ENCODE peak calls at places on chromosomes 16 and 17, in nine cellular contexts. C, U, J, N, H, G, P, L and D are unnamed samples.

GRCh38 chr17:4310349-4311060 is 46.7 kb upstream of the ANKFY1 start:
- DNase-seq in L (no peak), J (no peak), N (no peak), H (no peak), P (no peak), U (no peak), G (peak; percentile 37), C (no peak), D (no peak)

GRCh38 chr17:28948342-28948741 is 3.0 kb downstream of the PHF12 start:
- DNase-seq in G (no peak), U (no peak), L (no peak), N (no peak), H (no peak), J (no peak), C (no peak), P (no peak), D (no peak)

GRCh38 chr17:59038734-59039133 is 67.9 kb downstream of the TRIM37 start:
- DNase-seq in G (no peak), P (no peak), C (no peak), U (no peak), H (no peak), N (no peak), J (no peak), L (no peak), D (no peak)

GRCh38 chr17:49442051-49442450 is 27.4 kb upstream of the PHB1 start:
- DNase-seq in J (no peak), C (no peak), H (no peak), L (no peak), U (no peak), P (no peak), G (no peak), N (no peak), D (no peak)

GRCh38 chr16:61581417-61582046 is 454.7 kb downstream of the CDH8 start:
- DNase-seq in N (no peak), H (no peak), L (no peak), P (no peak), C (peak; percentile 55), J (no peak), G (no peak), U (no peak), D (no peak)

GRCh38 chr17:75131278-75132017 is at the start of gene NT5C:
- DNase-seq in P (peak; percentile 87), C (peak; percentile 82), L (peak; percentile 90), N (no peak), U (peak; percentile 91), J (peak; percentile 68), H (peak; percentile 91), G (peak; percentile 82), D (peak; percentile 82)

GRCh38 chr16:87635541-87636049 is 33.3 kb downstream of the JPH3 start:
- DNase-seq in P (peak; percentile 59), N (no peak), G (peak; percentile 59), U (peak; percentile 69), J (no peak), H (peak; percentile 77), L (peak; percentile 66), C (no peak), D (peak; percentile 75)

GRCh38 chr17:19338031-19338990 is 24.2 kb downstream of the B9D1 start:
- DNase-seq in J (no peak), U (peak; percentile 73), P (peak; percentile 55), C (no peak), N (no peak), L (peak; percentile 73), G (peak; percentile 74), H (peak; percentile 80), D (no peak)

GRCh38 chr17:49439673-49440571 is 25.2 kb upstream of the PHB1 start:
- DNase-seq in C (no peak), J (no peak), H (no peak), U (no peak), P (no peak), L (no peak), G (no peak), N (no peak), D (no peak)

GRCh38 chr17:11742891-11743290 is 144.6 kb downstream of the DNAH9 start:
- DNase-seq in U (no peak), G (no peak), P (no peak), C (no peak), N (no peak), L (no peak), H (no peak), J (no peak), D (no peak)
- TF ChIP-seq EP300 in U (no peak), G (no peak), P (no peak), C (no peak), N (no peak), L (no peak), H (no peak), J (no peak), D (no peak)

DNA sequence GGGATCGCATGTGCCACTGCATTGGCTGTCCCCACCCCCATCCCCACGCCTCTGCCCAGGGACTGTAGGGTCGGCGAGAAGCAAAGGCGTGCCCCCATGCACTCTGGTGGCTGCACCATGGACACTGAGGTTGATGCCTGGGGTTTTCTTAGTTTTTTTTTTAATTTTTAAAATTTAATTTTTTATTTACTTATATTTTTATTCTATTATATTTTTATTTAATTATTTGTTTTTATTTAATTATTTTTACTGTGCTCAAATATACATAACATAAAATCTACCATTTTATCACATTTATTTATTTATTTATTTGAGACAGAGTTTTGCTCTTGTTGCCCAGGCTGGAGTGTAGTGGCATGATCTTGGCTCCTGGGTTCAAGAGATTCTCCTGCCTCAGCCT is 57.4 kb downstream of the SOCS3 start:
- DNase-seq in H (no peak), L (no peak), P (no peak), U (no peak), G (no peak), N (no peak), C (no peak), J (no peak), D (no peak)
- TF ChIP-seq EP300 in H (no peak), L (no peak), P (no peak), U (no peak), G (no peak), N (no peak), C (no peak), J (no peak), D (no peak)

DNA sequence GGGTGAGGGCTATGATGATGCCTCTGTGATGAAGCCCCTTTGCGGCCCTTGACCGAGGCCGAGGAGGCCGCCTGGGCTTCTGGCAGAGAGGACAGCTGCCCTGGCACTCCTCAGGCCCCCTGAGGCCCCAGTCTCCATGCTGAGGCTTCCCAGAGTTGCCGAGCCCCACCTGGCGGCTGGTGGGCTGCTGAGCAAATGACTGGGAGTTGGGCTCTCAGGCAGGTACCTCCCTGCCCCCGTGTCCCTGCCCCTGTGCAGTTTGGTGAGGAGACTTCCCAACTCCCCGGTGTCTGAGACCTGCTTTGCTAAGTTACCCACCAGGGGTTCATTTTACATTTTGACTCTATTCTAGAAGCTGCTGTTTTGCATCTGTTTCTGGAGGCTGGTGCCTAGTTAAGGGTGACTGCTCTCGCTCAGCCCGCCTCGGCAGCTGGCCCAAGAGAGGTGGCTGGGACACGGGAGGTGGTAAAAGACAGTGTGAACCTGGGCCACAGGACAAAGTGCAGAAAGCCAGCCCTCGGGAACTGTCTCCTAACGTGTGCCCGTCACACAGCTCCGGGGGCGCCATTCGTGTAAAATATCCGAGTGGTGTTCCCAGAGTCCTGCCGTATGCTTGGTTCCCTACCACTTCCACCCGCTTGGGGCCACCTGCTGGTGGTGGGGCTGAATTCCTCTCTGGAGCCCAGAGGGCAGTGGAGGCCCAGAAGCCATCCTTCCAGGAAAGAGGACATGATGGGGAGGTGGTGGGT is 134.5 kb downstream of the RAB11FIP4 start:
- DNase-seq in U (peak; percentile 66), L (no peak), G (no peak), J (no peak), C (no peak), N (no peak), H (no peak), P (peak; percentile 47), D (no peak)
- TF ChIP-seq EP300 in U (no peak), L (no peak), G (no peak), J (no peak), C (no peak), N (no peak), H (no peak), P (no peak), D (no peak)

GRCh38 chr16:56414366-56414765 is 11.0 kb downstream of the AMFR start:
- DNase-seq in H (no peak), L (no peak), U (no peak), G (no peak), P (no peak), J (no peak), C (no peak), N (no peak), D (no peak)

GRCh38 chr16:56413381-56413780 is 12.0 kb downstream of the AMFR start:
- DNase-seq in L (no peak), U (no peak), C (no peak), H (no peak), N (no peak), G (no peak), J (no peak), P (no peak), D (no peak)

GRCh38 chr16:56409195-56409594 is 16.1 kb downstream of the AMFR start:
- DNase-seq in N (no peak), C (no peak), J (no peak), U (peak; percentile 65), P (no peak), G (no peak), H (no peak), L (no peak), D (no peak)

GRCh38 chr16:56411123-56411522 is 14.2 kb downstream of the AMFR start:
- DNase-seq in P (no peak), U (no peak), N (no peak), C (no peak), L (no peak), H (no peak), G (no peak), J (no peak), D (no peak)

GRCh38 chr16:56411624-56412023 is 13.7 kb downstream of the AMFR start:
- DNase-seq in P (no peak), H (no peak), C (no peak), L (no peak), U (no peak), J (no peak), N (no peak), G (no peak), D (no peak)
- TF ChIP-seq EP300 in P (no peak), H (no peak), C (no peak), L (no peak), U (no peak), J (no peak), N (no peak), G (no peak), D (no peak)

GRCh38 chr16:11193494-11193893 is 62.5 kb downstream of the SOCS1 start:
- DNase-seq in J (no peak), P (no peak), C (no peak), G (no peak), L (no peak), U (no peak), H (no peak), N (no peak), D (no peak)
- TF ChIP-seq EP300 in J (no peak), P (no peak), C (no peak), G (no peak), L (no peak), U (no peak), H (no peak), N (no peak), D (no peak)